ENCODE peak calls at places on chromosomes 7 and 10, in five cellular contexts. D, K, W, U and I are unnamed samples.

GRCh38 chr7:48667434-48667833 is 256.9 kb upstream of the CDC14C start:
- DNase-seq in W (no peak), U (no peak), K (no peak), D (no peak), I (no peak)

GRCh38 chr10:9238041-9238440 is 1183.6 kb downstream of the GATA3 start:
- DNase-seq in K (no peak), W (no peak), U (no peak), D (no peak), I (no peak)

GRCh38 chr10:807958-808353 is 118.5 kb upstream of the DIP2C start:
- DNase-seq in D (no peak), W (no peak), K (no peak), U (no peak), I (no peak)

GRCh38 chr7:157516311-157516710 is 179.5 kb downstream of the DNAJB6 start:
- DNase-seq in K (no peak), W (no peak), D (no peak), U (no peak), I (no peak)

GRCh38 chr10:82925547-82925946 is 1050.6 kb downstream of the NRG3 start:
- DNase-seq in W (no peak), U (no peak), D (no peak), K (no peak), I (no peak)

GRCh38 chr10:34716958-34717357 is 98.1 kb downstream of the PARD3 start:
- DNase-seq in U (peak), K (no peak), D (no peak), W (no peak), I (no peak)

GRCh38 chr7:89064831-89065230 is 269.3 kb upstream of the TEX47 start:
- DNase-seq in D (no peak), K (no peak), U (no peak), W (no peak), I (no peak)

GRCh38 chr10:131662851-131663250 is 238.0 kb upstream of the PPP2R2D start:
- DNase-seq in U (no peak), W (no peak), K (no peak), D (no peak), I (no peak)

GRCh38 chr10:106078796-106079576 is 1085.5 kb downstream of the SORCS1 start:
- DNase-seq in U (peak), W (no peak), K (no peak), D (no peak), I (peak)

GRCh38 chr10:8040651-8041050 is 13.8 kb upstream of the GATA3 start:
- DNase-seq in K (no peak), W (no peak), U (no peak), D (no peak), I (no peak)

GRCh38 chr10:102421645-102422585 is 1.3 kb downstream of the FBXL15 start:
- DNase-seq in U (peak), W (peak), D (no peak), K (no peak), I (peak)

GRCh38 chr10:99172130-99172738 is 63.4 kb downstream of the HPSE2 start:
- DNase-seq in W (peak), K (no peak), D (peak), U (peak), I (peak)

GRCh38 chr10:102231357-102232318 is 5.5 kb downstream of the ELOVL3 start:
- DNase-seq in W (peak), U (peak), D (peak), K (no peak), I (peak)

GRCh38 chr10:9097206-9097990 is 1042.9 kb downstream of the GATA3 start:
- DNase-seq in D (no peak), K (no peak), W (no peak), U (no peak), I (peak)

GRCh38 chr7:141551080-141551772 is at the start of gene AGK:
- DNase-seq in K (no peak), D (peak), U (peak), W (peak), I (peak)

GRCh38 chr10:60031664-60032063 is 125.3 kb upstream of the CCDC6 start:
- DNase-seq in K (peak), W (no peak), D (no peak), U (no peak), I (no peak)

GRCh38 chr10:7205656-7206055 is 205.2 kb downstream of the SFMBT2 start:
- DNase-seq in K (no peak), U (no peak), D (no peak), W (no peak), I (no peak)

GRCh38 chr7:112156412-112156811 is 49.8 kb downstream of the DOCK4 start:
- DNase-seq in U (no peak), K (no peak), W (no peak), D (no peak), I (no peak)

GRCh38 chr10:128063736-128064614 is 62.2 kb downstream of the MKI67 start:
- DNase-seq in W (no peak), U (no peak), D (no peak), K (no peak), I (peak)

GRCh38 chr10:4283841-4284610 is 499.0 kb upstream of the KLF6 start:
- DNase-seq in U (no peak), D (no peak), K (no peak), W (no peak), I (no peak)

GRCh38 chr7:108503112-108504026 is 22.6 kb downstream of the PNPLA8 start:
- DNase-seq in D (no peak), W (no peak), K (peak), U (no peak), I (no peak)

GRCh38 chr7:6508950-6509349 is 42.3 kb downstream of the GRID2IP start:
- DNase-seq in W (no peak), U (no peak), D (no peak), K (no peak), I (no peak)

GRCh38 chr7:130894146-130895005 is 160.4 kb upstream of the KLF14 start:
- DNase-seq in K (no peak), U (peak), W (peak), D (peak), I (no peak)

GRCh38 chr10:2870654-2871053 is 196.7 kb upstream of the PFKP start:
- DNase-seq in D (no peak), K (no peak), W (no peak), U (no peak), I (no peak)

GRCh38 chr10:12954866-12955265 is 46.6 kb downstream of the CCDC3 start:
- DNase-seq in D (no peak), K (no peak), U (no peak), W (no peak), I (no peak)

GRCh38 chr10:31133628-31134302 is 102.1 kb upstream of the ZNF438 start:
- DNase-seq in K (peak), D (no peak), W (no peak), U (peak), I (peak)

GRCh38 chr7:2231992-2232765 is 566 bp downstream of the MAD1L1 start:
- DNase-seq in U (peak), K (no peak), W (peak), D (no peak), I (peak)

GRCh38 chr10:48252354-48252650 is 22.2 kb downstream of the FRMPD2 start:
- DNase-seq in U (no peak), D (no peak), K (no peak), W (no peak), I (no peak)

GRCh38 chr10:12262278-12262981 is 66.4 kb downstream of the CDC123 start:
- DNase-seq in D (no peak), K (no peak), U (no peak), W (peak), I (no peak)

GRCh38 chr7:50832744-50833143 is 50.0 kb upstream of the GRB10 start:
- DNase-seq in W (no peak), K (no peak), D (peak), U (no peak), I (no peak)

GRCh38 chr10:89888647-89889046 is 187.3 kb downstream of the KIF20B start:
- DNase-seq in W (no peak), D (no peak), K (peak), U (no peak), I (no peak)

GRCh38 chr10:31949266-31949665 is 20.6 kb upstream of the ARHGAP12 start:
- DNase-seq in D (no peak), K (no peak), W (no peak), U (no peak), I (no peak)

GRCh38 chr10:126955934-126956711 is 50.9 kb downstream of the DOCK1 start:
- DNase-seq in U (no peak), W (no peak), D (no peak), K (no peak), I (no peak)
- TF ChIP-seq JUNB in U (no peak), W (no peak), D (no peak), K (no peak), I (no peak)

DNA sequence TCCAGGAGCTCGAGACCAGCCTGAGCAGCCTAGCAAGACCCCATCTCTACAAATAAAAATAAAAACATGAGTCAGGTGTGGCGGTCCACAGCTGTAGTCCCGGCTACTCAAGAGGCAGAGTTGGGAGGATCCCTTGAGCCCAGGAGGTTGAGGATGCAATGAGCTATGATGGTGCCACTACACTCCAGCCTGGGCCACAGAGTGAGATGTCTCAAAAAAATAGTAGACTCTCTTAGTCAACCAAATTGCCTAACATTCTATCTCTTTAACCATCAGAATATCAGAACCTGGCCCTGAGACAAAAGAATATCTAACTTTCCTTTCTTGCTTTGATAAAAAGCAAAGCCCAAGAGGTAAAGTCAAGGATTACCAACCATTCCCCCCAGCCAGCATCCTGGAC is 35.0 kb upstream of the CUX1 start:
- DNase-seq in D (no peak), W (no peak), K (no peak), U (no peak), I (no peak)
- TF ChIP-seq JUNB in D (no peak), W (no peak), K (no peak), U (no peak), I (no peak)

DNA sequence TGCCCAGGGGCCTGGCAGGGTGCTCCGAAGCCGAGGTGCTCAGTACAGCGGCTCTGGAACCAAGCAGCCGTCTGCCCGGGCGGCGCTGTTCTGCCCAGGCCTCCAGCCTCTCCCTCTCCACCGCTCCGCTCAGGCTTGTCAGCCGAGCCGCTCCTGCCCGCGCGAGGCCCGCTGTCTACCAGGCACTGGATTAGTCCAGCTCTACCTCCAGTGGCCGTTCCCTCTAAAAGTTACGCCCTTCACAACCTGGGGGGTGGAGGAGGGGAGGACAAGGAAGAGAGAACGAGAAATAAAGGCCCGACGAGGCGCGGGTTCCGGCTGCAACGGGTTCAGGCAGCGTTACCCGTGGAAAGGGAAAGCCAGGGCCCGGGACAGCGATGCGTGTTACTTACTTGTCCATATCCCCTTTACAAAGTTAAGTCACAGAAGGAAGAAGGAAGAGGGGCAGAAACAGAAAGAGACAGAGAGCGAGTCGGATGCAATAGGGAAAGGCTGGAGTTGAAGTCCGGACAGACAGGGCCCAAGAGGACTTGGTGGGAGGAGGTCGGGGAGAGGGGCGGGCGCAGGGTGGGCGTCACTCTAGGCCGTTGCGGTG is 2.9 kb downstream of the SP8 start:
- DNase-seq in K (no peak), U (no peak), W (no peak), D (no peak), I (peak)
- TF ChIP-seq JUNB in K (no peak), U (no peak), W (no peak), D (no peak), I (no peak)

GRCh38 chr10:33657154-33657900 is 322.9 kb upstream of the NRP1 start:
- DNase-seq in U (no peak), W (peak), D (peak), K (no peak), I (no peak)
- TF ChIP-seq JUNB in U (no peak), W (no peak), D (no peak), K (no peak), I (no peak)

GRCh38 chr10:19096674-19097073 is 48.1 kb downstream of the MALRD1 start:
- DNase-seq in W (no peak), U (no peak), K (no peak), D (no peak), I (no peak)
- TF ChIP-seq JUNB in W (no peak), U (no peak), K (no peak), D (no peak), I (no peak)

DNA sequence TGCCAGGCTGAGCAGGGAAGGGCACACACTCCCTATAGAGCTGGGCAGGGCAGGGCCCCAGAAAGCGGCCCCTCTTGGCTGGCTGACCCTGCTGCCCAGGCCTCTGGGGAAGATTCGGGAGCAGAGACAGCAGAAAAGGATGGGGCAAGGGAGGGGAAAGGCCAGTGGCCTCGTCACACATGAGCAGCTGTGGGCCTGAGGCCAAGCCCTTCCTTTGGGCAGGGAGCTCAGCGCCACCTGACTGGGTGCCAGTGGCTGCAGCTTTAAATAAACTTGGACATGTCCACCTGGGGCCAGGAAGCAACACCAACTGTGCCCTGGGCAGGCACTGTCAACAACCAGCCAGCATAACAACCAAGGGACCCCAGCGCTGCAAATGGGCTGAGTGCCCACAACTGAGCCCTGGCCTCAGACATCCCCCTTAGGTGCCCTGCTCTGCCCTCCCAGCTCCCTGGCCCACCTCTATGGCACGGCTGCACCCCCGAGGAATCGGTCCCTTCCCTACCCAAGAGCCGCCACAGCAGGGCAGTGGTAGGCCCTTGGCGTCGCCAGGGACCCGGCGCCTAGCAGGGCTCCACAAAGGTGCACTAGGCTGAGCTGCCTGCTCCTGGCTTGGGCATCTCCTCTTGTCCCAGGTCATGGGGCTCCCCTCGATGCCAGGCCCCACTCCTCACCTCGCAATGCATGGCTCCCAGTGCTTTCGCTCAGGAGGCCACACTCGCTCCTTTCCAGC is 2.6 kb downstream of the CAMK2B start:
- DNase-seq in K (no peak), U (no peak), W (no peak), D (no peak), I (no peak)
- TF ChIP-seq JUNB in K (no peak), U (no peak), W (no peak), D (no peak), I (no peak)

GRCh38 chr10:123135415-123136141 is at the start of gene HMX3:
- DNase-seq in D (no peak), U (peak), W (no peak), K (no peak), I (peak)

GRCh38 chr10:123139165-123139520 is 3.4 kb downstream of the HMX3 start:
- DNase-seq in K (no peak), D (no peak), W (no peak), U (no peak), I (no peak)

GRCh38 chr10:123136221-123136805 is 543 bp downstream of the HMX3 start:
- DNase-seq in D (no peak), U (no peak), K (no peak), W (no peak), I (peak)

GRCh38 chr10:123134915-123135414 is 805 bp upstream of the HMX3 start:
- DNase-seq in W (no peak), U (peak), K (no peak), D (no peak), I (peak)

GRCh38 chr10:123136806-123137642 is 1.3 kb downstream of the HMX3 start:
- DNase-seq in W (no peak), D (peak), K (no peak), U (peak), I (peak)
- TF ChIP-seq JUNB in W (no peak), D (no peak), K (no peak), U (no peak), I (no peak)

GRCh38 chr7:55957190-55957589 is 5.5 kb downstream of the MRPS17 start:
- DNase-seq in D (no peak), K (no peak), W (peak), U (no peak), I (no peak)
- TF ChIP-seq JUNB in D (no peak), K (no peak), W (no peak), U (no peak), I (no peak)